ENCODE peak calls at places on chromosomes 13 and 19, in seven cellular contexts. A is DMS 273 treated with DMSO at 0.1 percent for 48 hours, P is fibroblast of the aortic adventitia, O is H54, N is brain microvascular endothelial cell, B is GM04504, J is SK-N-MC. L is an unnamed sample.

GRCh38 chr13:37878921-37879320 is 9.3 kb upstream of the TRPC4 start:
- DNase-seq in P (no peak), O (no peak), A (no peak), J (no peak), N (no peak), B (no peak), L (no peak)

GRCh38 chr19:8512115-8512967 is 1.6 kb downstream of the ZNF414 start:
- DNase-seq in O (peak; percentile 58), A (no peak), B (no peak), P (no peak), N (no peak), J (no peak), L (no peak)

GRCh38 chr19:18293642-18294466 is 12.4 kb upstream of the JUND start:
- DNase-seq in A (no peak), P (no peak), B (no peak), O (no peak), N (no peak), J (no peak), L (no peak)

GRCh38 chr19:39740395-39740794 is 2.6 kb upstream of the CLC start:
- DNase-seq in P (no peak), O (no peak), N (no peak), A (no peak), J (no peak), B (no peak), L (no peak)

GRCh38 chr13:38766799-38767198 is 79.9 kb downstream of the FREM2 start:
- DNase-seq in J (no peak), O (no peak), B (no peak), N (no peak), P (no peak), A (no peak), L (no peak)

GRCh38 chr13:107554355-107554905 is 660.9 kb downstream of the LIG4 start:
- DNase-seq in B (no peak), N (no peak), P (no peak), A (no peak), O (no peak), J (no peak), L (no peak)

GRCh38 chr13:45305079-45305478 is 35.9 kb downstream of the TPT1 start:
- DNase-seq in A (no peak), P (no peak), N (no peak), B (no peak), O (no peak), J (no peak), L (no peak)

GRCh38 chr19:10800488-10800887 is 35.5 kb downstream of the TMED1 start:
- DNase-seq in N (no peak), B (no peak), P (no peak), O (no peak), A (no peak), J (no peak), L (no peak)

GRCh38 chr13:89432997-89433396 is 1761.8 kb downstream of the SLITRK5 start:
- DNase-seq in N (no peak), B (no peak), O (no peak), P (no peak), A (no peak), J (no peak), L (no peak)

GRCh38 chr13:94192576-94192975 is 286.9 kb downstream of the DCT start:
- DNase-seq in P (peak; percentile 29), O (no peak), N (peak; percentile 34), A (no peak), J (no peak), B (no peak), L (peak; percentile 45)

GRCh38 chr13:78121001-78121400 is 202.4 kb upstream of the EDNRB start:
- DNase-seq in B (no peak), A (no peak), N (no peak), P (no peak), O (no peak), J (no peak), L (peak; percentile 17)

GRCh38 chr13:25153736-25154135 is 18.4 kb downstream of the AMER2 start:
- DNase-seq in P (no peak), N (no peak), O (no peak), A (no peak), J (no peak), B (no peak), L (no peak)

GRCh38 chr13:57673197-57673596 is 41.7 kb downstream of the PCDH17 start:
- DNase-seq in O (no peak), N (no peak), B (no peak), P (no peak), J (no peak), A (no peak), L (no peak)

GRCh38 chr13:111186305-111186930 is 71.3 kb downstream of the ARHGEF7 start:
- DNase-seq in B (no peak), P (no peak), N (no peak), O (no peak), J (no peak), A (no peak), L (no peak)

GRCh38 chr13:20442798-20443381 is 82.8 kb downstream of the CRYL1 start:
- DNase-seq in O (no peak), N (no peak), J (no peak), P (no peak), B (no peak), A (no peak), L (no peak)

GRCh38 chr13:112997188-112998135 is 28.4 kb downstream of the MCF2L start:
- DNase-seq in B (no peak), A (no peak), J (no peak), N (no peak), P (no peak), O (no peak), L (no peak)

GRCh38 chr13:23979361-23980159 is 82.3 kb upstream of the C1QTNF9B start:
- DNase-seq in A (no peak), J (no peak), B (peak; percentile 71), P (peak; percentile 84), O (peak; percentile 58), N (peak; percentile 91), L (peak; percentile 82)

GRCh38 chr19:36771275-36772231 is 1.1 kb downstream of the ZNF850 start:
- DNase-seq in B (peak; percentile 3), N (peak; percentile 97), A (peak; percentile 79), P (peak; percentile 85), J (no peak), O (peak; percentile 63), L (peak; percentile 71)

GRCh38 chr13:95858286-95859075 is 181.5 kb downstream of the DNAJC3 start:
- DNase-seq in P (peak; percentile 87), J (no peak), B (no peak), O (no peak), A (no peak), N (peak; percentile 46), L (peak; percentile 48)

GRCh38 chr19:53945441-53945840 is 17.3 kb upstream of the CACNG8 start:
- DNase-seq in P (peak; percentile 50), N (peak; percentile 13), A (no peak), O (peak; percentile 68), B (no peak), J (no peak), L (no peak)

GRCh38 chr19:51338563-51339312 is 3.2 kb downstream of the VSIG10L start:
- DNase-seq in N (peak; percentile 80), O (peak; percentile 88), B (peak; percentile 38), J (no peak), A (peak; percentile 61), P (peak; percentile 62), L (peak; percentile 62)

GRCh38 chr19:44634785-44635184 is 8.9 kb upstream of the PVR start:
- DNase-seq in O (no peak), P (no peak), A (no peak), J (no peak), N (no peak), B (no peak), L (no peak)

GRCh38 chr19:42407816-42408175 is 17.7 kb upstream of the CNFN start:
- DNase-seq in J (no peak), B (no peak), A (no peak), O (no peak), P (no peak), N (no peak), L (no peak)

GRCh38 chr19:45117167-45117594 is 24.2 kb downstream of the PPP1R37 start:
- DNase-seq in A (peak; percentile 24), B (no peak), N (no peak), O (no peak), J (no peak), P (no peak), L (no peak)

GRCh38 chr19:40862785-40863184 is 12.5 kb upstream of the CYP2A6 start:
- DNase-seq in J (peak; percentile 0), N (no peak), P (no peak), O (no peak), A (no peak), B (peak; percentile 20), L (peak; percentile 1)

GRCh38 chr13:99087954-99088491 is 110.2 kb upstream of the DOCK9 start:
- DNase-seq in O (no peak), B (no peak), N (no peak), J (no peak), A (no peak), P (no peak), L (peak; percentile 6)